ENCODE peak calls at places on chromosomes 4 and X, in six cellular contexts. T, V, Q, O, F and S are unnamed samples.

GRCh38 chrX:56797966-56798711 is 69.1 kb downstream of the NBDY start:
- DNase-seq in Q (no peak), T (no peak), F (no peak), V (no peak), O (no peak), S (no peak)

GRCh38 chrX:48919360-48919821 is 567 bp upstream of the PIM2 start:
- DNase-seq in O (no peak), F (no peak), T (no peak), V (no peak), Q (no peak), S (no peak)

GRCh38 chr4:99301376-99302164 is 10.8 kb upstream of the ADH1A start:
- DNase-seq in T (peak), F (no peak), Q (no peak), O (peak), V (no peak), S (no peak)

GRCh38 chr4:80321776-80322175 is 13.8 kb upstream of the CFAP299 start:
- DNase-seq in O (no peak), T (no peak), F (no peak), V (no peak), Q (no peak), S (no peak)

GRCh38 chr4:183722738-183723560 is 63.9 kb downstream of the TRAPPC11 start:
- DNase-seq in O (no peak), Q (no peak), T (peak), F (peak), V (peak), S (peak)

GRCh38 chrX:132001127-132001526 is 22.0 kb upstream of the STK26 start:
- DNase-seq in V (no peak), F (no peak), T (no peak), Q (no peak), O (no peak), S (no peak)

GRCh38 chr4:19693949-19694597 is 557.6 kb upstream of the SLIT2 start:
- DNase-seq in V (no peak), T (no peak), Q (no peak), F (peak), O (no peak), S (no peak)

GRCh38 chr4:144967161-144967560 is 130.8 kb downstream of the ANAPC10 start:
- DNase-seq in V (no peak), Q (no peak), T (no peak), F (no peak), O (no peak), S (no peak)

GRCh38 chrX:68249401-68249831 is 183.9 kb downstream of the OPHN1 start:
- DNase-seq in V (no peak), O (no peak), F (no peak), T (peak), Q (peak), S (no peak)

GRCh38 chr4:66693694-66694093 is 851.6 kb downstream of the CENPC start:
- DNase-seq in V (no peak), O (no peak), Q (peak), T (no peak), F (no peak), S (no peak)

GRCh38 chr4:53861856-53862610 is 202.4 kb downstream of the CHIC2 start:
- DNase-seq in T (peak), F (no peak), V (no peak), Q (no peak), O (peak), S (no peak)

GRCh38 chrX:109911046-109911445 is 91.9 kb upstream of the TMEM164 start:
- DNase-seq in Q (no peak), V (no peak), O (no peak), T (peak), F (no peak), S (no peak)

GRCh38 chrX:51395807-51396728 is 63.4 kb downstream of the NUDT10 start:
- DNase-seq in F (peak), T (no peak), Q (no peak), V (no peak), O (no peak), S (no peak)

GRCh38 chr4:110211007-110211769 is 12.8 kb upstream of the ELOVL6 start:
- DNase-seq in T (peak), O (no peak), V (peak), Q (no peak), F (no peak), S (no peak)

GRCh38 chr4:1298461-1298860 is 8.8 kb downstream of the MAEA start:
- DNase-seq in V (no peak), F (no peak), T (no peak), O (no peak), Q (no peak), S (no peak)

GRCh38 chr4:183716302-183716701 is 57.2 kb downstream of the TRAPPC11 start:
- DNase-seq in O (no peak), Q (no peak), F (no peak), V (no peak), T (no peak), S (no peak)

GRCh38 chr4:105994061-105994460 is 98.8 kb downstream of the NPNT start:
- DNase-seq in V (no peak), T (no peak), O (no peak), F (no peak), Q (no peak), S (no peak)

GRCh38 chr4:7426525-7427171 is 8.1 kb downstream of the PSAPL1 start:
- DNase-seq in O (no peak), V (no peak), Q (no peak), T (no peak), F (no peak), S (no peak)

GRCh38 chr4:74117024-74117534 is 18.1 kb upstream of the CXCL2 start:
- DNase-seq in V (no peak), F (no peak), T (peak), O (peak), Q (peak), S (no peak)

GRCh38 chr4:176981074-176981473 is 188.4 kb upstream of the VEGFC start:
- DNase-seq in O (no peak), V (no peak), T (peak), F (no peak), Q (no peak), S (no peak)

GRCh38 chrX:150664290-150664689 is 28.9 kb upstream of the MTMR1 start:
- DNase-seq in F (no peak), T (no peak), V (no peak), Q (peak), O (no peak), S (no peak)

GRCh38 chr4:79048878-79049277 is 109.6 kb upstream of the PAQR3 start:
- DNase-seq in Q (no peak), O (no peak), T (no peak), V (no peak), F (no peak), S (no peak)

GRCh38 chr4:82697561-82697960 is 101.0 kb downstream of the SCD5 start:
- DNase-seq in F (no peak), Q (no peak), O (no peak), V (no peak), T (no peak), S (no peak)

GRCh38 chr4:73275318-73275654 is 16.7 kb upstream of the ANKRD17 start:
- DNase-seq in F (no peak), Q (no peak), T (no peak), O (no peak), V (no peak), S (no peak)

GRCh38 chrX:1316527-1316926 is 20.1 kb upstream of the IL3RA start:
- DNase-seq in T (no peak), Q (peak), O (no peak), F (no peak), V (peak), S (no peak)

GRCh38 chr4:87354168-87355102 is 31.8 kb upstream of the HSD17B13 start:
- DNase-seq in T (peak), O (no peak), Q (no peak), V (no peak), F (no peak), S (no peak)

GRCh38 chrX:65697915-65698796 is 30.7 kb downstream of the MSN start:
- DNase-seq in O (no peak), T (no peak), V (peak), Q (no peak), F (peak), S (no peak)

GRCh38 chr4:159390648-159391047 is 287.8 kb downstream of the RAPGEF2 start:
- DNase-seq in V (no peak), T (peak), F (no peak), O (no peak), Q (no peak), S (no peak)

GRCh38 chrX:78592030-78592429 is 67.1 kb downstream of the RTL3 start:
- DNase-seq in O (no peak), T (no peak), F (no peak), V (no peak), Q (no peak), S (no peak)

GRCh38 chrX:78593701-78594100 is 65.4 kb downstream of the RTL3 start:
- DNase-seq in Q (no peak), T (no peak), V (no peak), F (no peak), O (no peak), S (no peak)

DNA sequence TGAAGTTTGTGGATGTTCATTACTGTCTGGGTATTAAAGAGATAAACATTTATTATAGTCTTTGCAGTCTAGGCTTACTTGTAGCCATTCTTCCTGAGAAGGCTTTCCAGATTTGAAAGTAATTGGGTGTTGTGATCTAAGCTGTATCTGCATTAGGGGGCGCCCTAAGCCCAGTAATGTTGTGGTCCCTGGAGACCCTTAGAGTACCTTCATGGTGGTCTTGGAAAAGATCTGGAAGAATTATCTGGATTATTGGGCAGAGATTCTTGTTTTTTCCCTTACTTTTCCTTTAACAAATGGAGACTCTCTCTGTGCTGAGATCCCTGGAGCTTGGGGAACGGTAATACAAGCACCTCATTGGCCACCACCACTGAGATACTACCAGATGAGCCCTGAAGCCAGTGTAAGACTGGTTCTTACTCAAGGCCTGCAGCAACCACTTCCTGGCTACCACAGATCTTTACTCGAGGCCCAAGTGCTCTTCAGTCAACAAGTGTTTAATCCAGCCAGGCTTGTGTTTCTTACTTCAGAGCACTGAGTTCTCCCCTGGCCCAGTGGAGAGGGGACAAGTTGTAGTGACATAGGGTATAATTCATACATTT is 63.1 kb downstream of the RTL3 start:
- DNase-seq in T (peak), Q (no peak), O (no peak), F (peak), V (no peak), S (no peak)
- TF ChIP-seq CTCF in T (peak), Q (no peak), O (peak), F (no peak), V (no peak), S (peak)

GRCh38 chr4:2352171-2352570 is 66.3 kb downstream of the ZFYVE28 start:
- DNase-seq in Q (no peak), T (no peak), O (no peak), F (peak), V (no peak), S (no peak)

GRCh38 chr4:2352729-2353221 is 65.7 kb downstream of the ZFYVE28 start:
- DNase-seq in F (no peak), Q (no peak), V (no peak), O (no peak), T (no peak), S (no peak)

GRCh38 chr4:2354760-2355159 is 63.7 kb downstream of the ZFYVE28 start:
- DNase-seq in O (no peak), T (no peak), V (no peak), F (no peak), Q (no peak), S (no peak)

GRCh38 chr4:2353222-2354107 is 65.0 kb downstream of the ZFYVE28 start:
- DNase-seq in F (no peak), Q (peak), T (no peak), O (no peak), V (no peak), S (no peak)

GRCh38 chr4:2354127-2354526 is 64.3 kb downstream of the ZFYVE28 start:
- DNase-seq in F (no peak), Q (no peak), O (no peak), T (peak), V (no peak), S (no peak)
- TF ChIP-seq CTCF in F (no peak), Q (no peak), O (peak), T (peak), V (peak), S (peak)

DNA sequence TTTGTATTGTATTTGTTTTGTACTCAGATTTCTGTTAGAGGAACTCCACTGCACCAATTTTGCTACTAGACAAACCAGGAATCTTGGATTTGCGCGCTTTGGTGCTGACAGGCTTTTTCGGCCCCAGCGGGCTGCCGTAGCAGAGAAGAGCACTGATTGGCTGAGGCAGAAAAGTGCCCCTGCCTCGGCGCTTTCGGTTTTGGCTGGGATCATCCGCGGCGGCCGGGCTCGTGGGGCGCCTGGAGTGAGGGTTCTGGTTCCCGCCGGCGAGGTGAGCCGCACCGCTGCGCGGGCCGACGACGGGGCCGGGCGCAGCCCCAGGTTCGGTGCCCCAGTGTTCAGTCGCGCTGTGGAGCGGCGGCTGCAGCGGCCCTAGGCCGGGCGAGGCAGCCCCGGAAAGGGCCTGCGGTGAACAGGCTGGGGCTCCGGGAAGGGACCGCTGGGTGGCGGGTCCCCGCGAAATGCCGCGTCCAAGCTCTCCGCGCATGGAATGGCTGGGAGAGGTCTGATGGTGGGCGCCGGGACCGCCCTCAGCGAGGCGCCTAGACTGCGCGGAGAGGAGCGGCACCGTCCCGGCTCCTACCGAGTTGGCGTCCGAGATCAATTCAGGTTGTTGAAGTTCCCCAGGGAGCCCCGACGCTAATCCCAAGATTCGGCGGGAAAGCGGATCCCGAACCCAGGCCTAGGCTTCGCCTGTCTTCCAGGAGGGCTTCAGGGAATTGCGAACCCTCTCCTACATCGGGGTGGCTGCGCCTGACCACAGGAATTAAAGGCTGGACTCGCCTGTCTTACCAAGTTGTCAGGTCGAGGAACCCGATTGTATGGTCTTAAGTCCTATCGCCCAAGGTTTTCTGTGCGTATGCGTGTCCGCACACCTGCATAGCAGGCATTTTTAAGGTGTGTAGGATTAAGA is at the start of gene LSM6:
- DNase-seq in O (peak), Q (peak), V (peak), T (peak), F (peak), S (peak)
- TF ChIP-seq CTCF in O (no peak), Q (peak), V (no peak), T (no peak), F (no peak), S (peak)

GRCh38 chrX:7706032-7706431 is 136.9 kb upstream of the VCX start:
- DNase-seq in O (no peak), V (no peak), F (no peak), Q (no peak), T (no peak), S (no peak)
- TF ChIP-seq CTCF in O (peak), V (no peak), F (no peak), Q (peak), T (peak), S (peak)

DNA sequence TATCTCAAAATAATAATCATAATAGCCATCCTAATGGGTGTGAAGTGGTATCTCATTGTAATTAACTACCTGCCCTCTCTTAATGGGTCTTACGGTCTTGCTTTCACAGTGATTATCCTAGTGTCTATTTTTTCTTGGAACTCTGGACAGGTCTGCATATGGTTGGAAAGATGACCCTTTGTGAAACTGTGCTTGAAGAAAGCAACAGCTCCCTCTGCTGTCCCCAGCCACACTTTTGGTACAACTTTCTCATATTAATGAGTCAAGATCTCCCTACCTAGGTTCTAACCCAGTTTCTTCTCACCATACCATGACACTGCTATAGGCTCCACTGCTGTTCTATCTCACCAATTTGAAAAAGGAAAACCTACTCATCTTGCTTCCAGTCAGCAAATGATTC is 2.4 kb downstream of the TFDP3 start:
- DNase-seq in F (peak), V (no peak), T (peak), O (no peak), Q (no peak), S (no peak)
- TF ChIP-seq CTCF in F (no peak), V (no peak), T (peak), O (peak), Q (peak), S (peak)

GRCh38 chr4:5378002-5378401 is 326.7 kb downstream of the STK32B start:
- DNase-seq in F (no peak), Q (no peak), V (no peak), T (peak), O (no peak), S (no peak)
- TF ChIP-seq CTCF in F (no peak), Q (no peak), V (no peak), T (peak), O (peak), S (no peak)

GRCh38 chrX:136047969-136048368 is 62.7 kb downstream of the SLC9A6 start:
- DNase-seq in T (peak), F (no peak), O (no peak), V (no peak), Q (no peak), S (no peak)
- TF ChIP-seq CTCF in T (no peak), F (no peak), O (no peak), V (no peak), Q (no peak), S (no peak)

GRCh38 chr4:153242848-153243324 is 38.6 kb downstream of the TRIM2 start:
- DNase-seq in F (no peak), V (no peak), Q (no peak), O (no peak), T (no peak), S (no peak)
- TF ChIP-seq CTCF in F (no peak), V (no peak), Q (no peak), O (no peak), T (no peak), S (no peak)

DNA sequence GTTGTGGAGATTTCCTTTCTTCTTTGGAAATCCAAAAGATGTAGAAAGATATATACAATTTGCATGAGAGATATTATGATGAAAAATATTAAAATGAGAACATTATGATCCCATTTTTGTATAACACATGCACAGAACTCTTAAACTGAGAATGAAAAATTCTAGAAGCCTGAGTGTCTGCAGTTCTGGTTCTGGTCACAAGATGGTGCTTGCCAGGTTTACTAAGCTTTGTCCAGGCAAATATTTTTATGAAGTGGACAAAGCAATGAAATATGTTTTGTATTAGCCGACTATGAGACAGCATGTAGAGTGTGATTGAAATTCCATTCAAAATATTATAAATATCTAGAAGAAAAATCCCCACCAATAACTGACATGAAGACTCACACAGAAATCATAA is 2.2 kb downstream of the PWWP3B start:
- DNase-seq in T (peak), V (no peak), F (no peak), Q (no peak), O (no peak), S (no peak)
- TF ChIP-seq CTCF in T (peak), V (no peak), F (no peak), Q (peak), O (peak), S (peak)

GRCh38 chrX:37825225-37825842 is 22.0 kb downstream of the DYNLT3 start:
- DNase-seq in F (peak), Q (peak), V (peak), T (peak), O (no peak), S (peak)
- TF ChIP-seq CTCF in F (peak), Q (peak), V (peak), T (peak), O (peak), S (peak)